ENCODE peak calls at places on chromosomes 6 and 20, in six cellular contexts. One of them, this sample, is unnamed.
A peak's percentile ranks its signal among the peaks of the same experiment; 100 is the strongest.

GRCh38 chr6:43673444-43674063 is 14.0 kb downstream of the MRPS18A start:
- DNase-seq in GM13976: no peak
- DNase-seq in Calu3: no peak
- DNase-seq in coronary artery: no peak
- DNase-seq in glutamatergic neuron: no peak
- DNase-seq in psoas muscle: peak; percentile 75
- DNase-seq in this sample: no peak

GRCh38 chr6:142943746-142944125 is 1.2 kb downstream of the HIVEP2 start:
- DNase-seq in coronary artery: peak; percentile 76
- DNase-seq in psoas muscle: no peak
- DNase-seq in glutamatergic neuron: no peak
- DNase-seq in GM13976: no peak
- DNase-seq in Calu3: peak; percentile 2
- DNase-seq in this sample: peak; percentile 15

GRCh38 chr6:134345780-134346179 is 27.9 kb upstream of the SGK1 start:
- DNase-seq in Calu3: no peak
- DNase-seq in glutamatergic neuron: no peak
- DNase-seq in GM13976: no peak
- DNase-seq in coronary artery: peak; percentile 74
- DNase-seq in psoas muscle: no peak
- DNase-seq in this sample: no peak

GRCh38 chr6:158467923-158468322 is 92.0 kb upstream of the TMEM181 start:
- DNase-seq in glutamatergic neuron: no peak
- DNase-seq in coronary artery: no peak
- DNase-seq in Calu3: no peak
- DNase-seq in psoas muscle: no peak
- DNase-seq in GM13976: no peak
- DNase-seq in this sample: peak; percentile 50

GRCh38 chr6:161354956-161355355 is 81.1 kb upstream of the AGPAT4 start:
- DNase-seq in psoas muscle: no peak
- DNase-seq in Calu3: no peak
- DNase-seq in glutamatergic neuron: no peak
- DNase-seq in GM13976: no peak
- DNase-seq in coronary artery: no peak
- DNase-seq in this sample: no peak

GRCh38 chr6:137297887-137298286 is 78.7 kb upstream of the IFNGR1 start:
- DNase-seq in Calu3: no peak
- DNase-seq in coronary artery: no peak
- DNase-seq in psoas muscle: no peak
- DNase-seq in GM13976: no peak
- DNase-seq in glutamatergic neuron: peak; percentile 36
- DNase-seq in this sample: peak; percentile 64

GRCh38 chr6:21500314-21500713 is 93.2 kb upstream of the SOX4 start:
- DNase-seq in GM13976: no peak
- DNase-seq in psoas muscle: no peak
- DNase-seq in Calu3: no peak
- DNase-seq in glutamatergic neuron: no peak
- DNase-seq in coronary artery: no peak
- DNase-seq in this sample: no peak

GRCh38 chr20:16020971-16021370 is 552.3 kb downstream of the KIF16B start:
- DNase-seq in GM13976: no peak
- DNase-seq in coronary artery: no peak
- DNase-seq in psoas muscle: no peak
- DNase-seq in Calu3: peak; percentile 2
- DNase-seq in glutamatergic neuron: no peak
- DNase-seq in this sample: no peak

GRCh38 chr6:163170294-163170883 is 244.1 kb upstream of the QKI start:
- DNase-seq in GM13976: peak; percentile 64
- DNase-seq in coronary artery: no peak
- DNase-seq in Calu3: peak; percentile 30
- DNase-seq in glutamatergic neuron: no peak
- DNase-seq in psoas muscle: no peak
- DNase-seq in this sample: no peak

GRCh38 chr20:56417911-56418310 is 5.9 kb downstream of the CASS4 start:
- DNase-seq in glutamatergic neuron: no peak
- DNase-seq in psoas muscle: no peak
- DNase-seq in coronary artery: no peak
- DNase-seq in GM13976: no peak
- DNase-seq in Calu3: no peak
- DNase-seq in this sample: no peak

GRCh38 chr6:121755500-121755899 is 320.1 kb downstream of the GJA1 start:
- DNase-seq in GM13976: no peak
- DNase-seq in psoas muscle: no peak
- DNase-seq in glutamatergic neuron: no peak
- DNase-seq in Calu3: no peak
- DNase-seq in coronary artery: no peak
- DNase-seq in this sample: no peak

GRCh38 chr6:137698636-137699035 is 168.4 kb upstream of the TNFAIP3 start:
- DNase-seq in Calu3: no peak
- DNase-seq in glutamatergic neuron: no peak
- DNase-seq in psoas muscle: no peak
- DNase-seq in coronary artery: no peak
- DNase-seq in GM13976: no peak
- DNase-seq in this sample: no peak

GRCh38 chr6:31186052-31186734 is 15.7 kb upstream of the POU5F1 start:
- DNase-seq in Calu3: peak; percentile 83
- DNase-seq in glutamatergic neuron: no peak
- DNase-seq in coronary artery: no peak
- DNase-seq in psoas muscle: peak; percentile 94
- DNase-seq in GM13976: no peak
- DNase-seq in this sample: no peak

GRCh38 chr20:13638162-13638495 is 603 bp downstream of the TASP1 start:
- DNase-seq in glutamatergic neuron: no peak
- DNase-seq in GM13976: no peak
- DNase-seq in coronary artery: no peak
- DNase-seq in Calu3: no peak
- DNase-seq in psoas muscle: no peak
- DNase-seq in this sample: peak; percentile 38

GRCh38 chr6:29720863-29721262 is 2.4 kb upstream of the HLA-F start:
- DNase-seq in Calu3: peak; percentile 38
- DNase-seq in coronary artery: no peak
- DNase-seq in GM13976: no peak
- DNase-seq in glutamatergic neuron: no peak
- DNase-seq in psoas muscle: no peak
- DNase-seq in this sample: no peak
- TF ChIP-seq CTCF in Calu3: no peak
- TF ChIP-seq CTCF in coronary artery: no peak
- TF ChIP-seq CTCF in GM13976: peak; percentile 28
- TF ChIP-seq CTCF in glutamatergic neuron: no peak
- TF ChIP-seq CTCF in psoas muscle: no peak
- TF ChIP-seq CTCF in this sample: no peak

DNA sequence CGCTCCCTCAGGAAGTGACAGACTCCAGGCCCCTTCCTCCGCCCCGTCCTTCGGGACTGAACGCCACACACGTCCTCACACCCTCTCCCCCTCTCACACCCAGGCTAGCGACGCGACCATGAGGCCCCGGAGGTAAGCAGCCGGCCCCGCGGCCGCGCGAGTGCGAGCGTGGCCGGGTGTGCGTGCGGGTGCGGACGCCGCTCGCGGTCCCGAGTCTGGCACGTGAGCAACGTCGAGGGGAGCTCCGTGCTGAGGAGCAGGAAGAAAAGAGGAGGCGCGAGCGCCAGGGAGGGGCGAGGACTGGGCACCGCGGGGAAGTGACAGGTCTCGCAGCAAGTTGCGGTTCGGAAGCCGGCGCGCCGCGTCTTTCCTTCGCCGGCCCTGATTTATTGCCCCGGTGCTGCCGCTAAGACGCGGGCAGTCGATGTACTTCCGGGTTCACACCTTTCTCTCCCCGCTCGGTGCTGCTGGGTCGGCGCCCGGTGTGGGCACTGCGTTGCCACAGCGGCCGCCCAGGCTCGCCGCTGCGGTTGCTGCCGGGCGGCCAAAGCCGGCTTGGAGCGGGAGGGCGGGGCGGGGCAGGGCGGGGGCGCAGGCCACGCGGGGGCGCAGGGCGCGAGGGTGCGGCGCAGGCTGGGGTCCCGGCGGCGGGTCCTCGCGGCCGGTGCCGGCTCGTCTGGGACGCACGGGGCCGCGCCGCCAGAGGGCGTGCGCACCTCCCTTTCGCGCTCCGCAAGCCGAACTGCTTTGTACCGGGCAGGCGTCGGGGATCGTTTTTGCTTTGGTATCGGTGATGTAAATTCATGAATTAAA is 15.8 kb upstream of the LIN28B start:
- DNase-seq in glutamatergic neuron: peak; percentile 88
- DNase-seq in coronary artery: no peak
- DNase-seq in Calu3: peak; percentile 64
- DNase-seq in psoas muscle: peak; percentile 63
- DNase-seq in GM13976: peak; percentile 75
- DNase-seq in this sample: peak; percentile 94
- TF ChIP-seq CTCF in glutamatergic neuron: peak; percentile 75
- TF ChIP-seq CTCF in coronary artery: no peak
- TF ChIP-seq CTCF in Calu3: peak; percentile 50
- TF ChIP-seq CTCF in psoas muscle: peak; percentile 57
- TF ChIP-seq CTCF in GM13976: peak; percentile 71
- TF ChIP-seq CTCF in this sample: peak; percentile 72

GRCh38 chr20:61280217-61280980 is 28.3 kb downstream of the CDH4 start:
- DNase-seq in coronary artery: no peak
- DNase-seq in GM13976: no peak
- DNase-seq in psoas muscle: no peak
- DNase-seq in Calu3: no peak
- DNase-seq in glutamatergic neuron: no peak
- DNase-seq in this sample: no peak

GRCh38 chr20:61284752-61285151 is 32.7 kb downstream of the CDH4 start:
- DNase-seq in coronary artery: no peak
- DNase-seq in GM13976: no peak
- DNase-seq in psoas muscle: no peak
- DNase-seq in Calu3: no peak
- DNase-seq in glutamatergic neuron: no peak
- DNase-seq in this sample: no peak

GRCh38 chr20:61278296-61278695 is 26.2 kb downstream of the CDH4 start:
- DNase-seq in glutamatergic neuron: no peak
- DNase-seq in coronary artery: no peak
- DNase-seq in Calu3: no peak
- DNase-seq in GM13976: no peak
- DNase-seq in psoas muscle: no peak
- DNase-seq in this sample: no peak

GRCh38 chr20:61279621-61280150 is 27.6 kb downstream of the CDH4 start:
- DNase-seq in GM13976: no peak
- DNase-seq in psoas muscle: no peak
- DNase-seq in Calu3: no peak
- DNase-seq in glutamatergic neuron: no peak
- DNase-seq in coronary artery: no peak
- DNase-seq in this sample: no peak

GRCh38 chr20:61281286-61281795 is 29.3 kb downstream of the CDH4 start:
- DNase-seq in GM13976: no peak
- DNase-seq in psoas muscle: no peak
- DNase-seq in Calu3: no peak
- DNase-seq in coronary artery: no peak
- DNase-seq in glutamatergic neuron: no peak
- DNase-seq in this sample: no peak
- TF ChIP-seq CTCF in GM13976: no peak
- TF ChIP-seq CTCF in psoas muscle: no peak
- TF ChIP-seq CTCF in Calu3: no peak
- TF ChIP-seq CTCF in coronary artery: no peak
- TF ChIP-seq CTCF in glutamatergic neuron: no peak
- TF ChIP-seq CTCF in this sample: no peak

GRCh38 chr6:27273783-27274182 is 26.3 kb downstream of the PRSS16 start:
- DNase-seq in Calu3: no peak
- DNase-seq in GM13976: no peak
- DNase-seq in coronary artery: no peak
- DNase-seq in glutamatergic neuron: no peak
- DNase-seq in psoas muscle: no peak
- DNase-seq in this sample: no peak

GRCh38 chr6:27268803-27269202 is 21.3 kb downstream of the PRSS16 start:
- DNase-seq in GM13976: no peak
- DNase-seq in psoas muscle: no peak
- DNase-seq in coronary artery: no peak
- DNase-seq in glutamatergic neuron: no peak
- DNase-seq in Calu3: no peak
- DNase-seq in this sample: peak; percentile 22

GRCh38 chr6:27263886-27264285 is 16.4 kb downstream of the PRSS16 start:
- DNase-seq in Calu3: no peak
- DNase-seq in coronary artery: no peak
- DNase-seq in GM13976: no peak
- DNase-seq in glutamatergic neuron: no peak
- DNase-seq in psoas muscle: no peak
- DNase-seq in this sample: no peak

GRCh38 chr6:27267865-27268444 is 20.5 kb downstream of the PRSS16 start:
- DNase-seq in coronary artery: no peak
- DNase-seq in psoas muscle: no peak
- DNase-seq in glutamatergic neuron: peak; percentile 32
- DNase-seq in Calu3: no peak
- DNase-seq in GM13976: no peak
- DNase-seq in this sample: peak; percentile 63
- TF ChIP-seq CTCF in coronary artery: no peak
- TF ChIP-seq CTCF in psoas muscle: no peak
- TF ChIP-seq CTCF in glutamatergic neuron: no peak
- TF ChIP-seq CTCF in Calu3: no peak
- TF ChIP-seq CTCF in GM13976: no peak
- TF ChIP-seq CTCF in this sample: no peak

GRCh38 chr6:139927742-139928305 is 553.4 kb upstream of the CITED2 start:
- DNase-seq in glutamatergic neuron: no peak
- DNase-seq in GM13976: no peak
- DNase-seq in Calu3: no peak
- DNase-seq in coronary artery: no peak
- DNase-seq in psoas muscle: no peak
- DNase-seq in this sample: no peak

GRCh38 chr6:139923964-139924475 is 549.6 kb upstream of the CITED2 start:
- DNase-seq in glutamatergic neuron: no peak
- DNase-seq in coronary artery: no peak
- DNase-seq in GM13976: no peak
- DNase-seq in psoas muscle: no peak
- DNase-seq in Calu3: no peak
- DNase-seq in this sample: no peak

GRCh38 chr6:139926711-139927110 is 552.3 kb upstream of the CITED2 start:
- DNase-seq in psoas muscle: no peak
- DNase-seq in Calu3: no peak
- DNase-seq in GM13976: no peak
- DNase-seq in glutamatergic neuron: no peak
- DNase-seq in coronary artery: no peak
- DNase-seq in this sample: no peak

GRCh38 chr6:139925894-139926641 is 551.6 kb upstream of the CITED2 start:
- DNase-seq in glutamatergic neuron: peak; percentile 65
- DNase-seq in coronary artery: no peak
- DNase-seq in GM13976: no peak
- DNase-seq in psoas muscle: no peak
- DNase-seq in Calu3: no peak
- DNase-seq in this sample: no peak

DNA sequence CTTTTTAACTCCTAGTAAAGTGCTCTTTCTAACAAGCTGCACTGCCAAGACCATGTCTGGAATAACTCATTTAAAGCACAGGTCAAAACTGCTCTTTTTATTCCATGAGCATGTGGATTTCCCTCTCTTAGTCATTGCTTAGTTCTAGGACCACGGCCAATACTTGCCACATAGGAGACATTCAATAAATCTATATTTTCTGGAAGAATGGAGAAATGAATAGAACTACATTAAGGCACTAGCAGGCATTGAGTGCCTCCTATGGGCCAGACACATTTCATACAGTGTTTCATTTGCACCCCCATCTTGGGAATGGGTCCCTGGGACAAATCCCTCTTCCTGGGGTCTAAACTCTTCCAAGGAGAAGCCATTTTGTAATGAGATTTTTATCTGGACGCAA is 552.8 kb upstream of the CITED2 start:
- DNase-seq in GM13976: peak; percentile 31
- DNase-seq in psoas muscle: no peak
- DNase-seq in coronary artery: no peak
- DNase-seq in Calu3: no peak
- DNase-seq in glutamatergic neuron: no peak
- DNase-seq in this sample: no peak
- TF ChIP-seq CTCF in GM13976: peak; percentile 54
- TF ChIP-seq CTCF in psoas muscle: no peak
- TF ChIP-seq CTCF in coronary artery: no peak
- TF ChIP-seq CTCF in Calu3: no peak
- TF ChIP-seq CTCF in glutamatergic neuron: no peak
- TF ChIP-seq CTCF in this sample: peak; percentile 35

This sample was measured in neural progenitor cell.